ENCODE peak calls at places on chromosome 16, in four cellular contexts. O is Right ventricle myocardium inferior, P is heart right ventricle, X is T-helper 17 cell. Q is an unnamed sample.

GRCh38 chr16:85969159-85969558 is 70.2 kb downstream of the IRF8 start:
- ATAC-seq in O (no peak), P (no peak), X (no peak), Q (no peak)

GRCh38 chr16:1011316-1012082 is 29.9 kb downstream of the SOX8 start:
- ATAC-seq in O (no peak), P (no peak), X (no peak), Q (no peak)

GRCh38 chr16:27879601-27880247 is 183.8 kb downstream of the GSG1L start:
- ATAC-seq in O (peak), P (peak), X (no peak), Q (no peak)

GRCh38 chr16:9351841-9352434 is 260.5 kb downstream of the HAPSTR1 start:
- ATAC-seq in O (peak), P (no peak), X (no peak), Q (no peak)

GRCh38 chr16:23826528-23827244 is 9.1 kb upstream of the PRKCB start:
- ATAC-seq in O (peak), P (peak), X (peak), Q (no peak)

GRCh38 chr16:78505544-78506371 is 406.3 kb downstream of the WWOX start:
- ATAC-seq in O (peak), P (peak), X (no peak), Q (peak)

GRCh38 chr16:14629612-14629918 is 495 bp downstream of the PARN start:
- ATAC-seq in O (no peak), P (no peak), X (no peak), Q (no peak)

GRCh38 chr16:80055831-80056230 is 455.3 kb upstream of the MAF start:
- ATAC-seq in O (no peak), P (no peak), X (no peak), Q (no peak)

GRCh38 chr16:60041671-60042070 is 1307.6 kb upstream of the GOT2 start:
- ATAC-seq in O (no peak), P (no peak), X (no peak), Q (no peak)